ENCODE peak calls at places on chromosomes 16 and 17, in seven cellular contexts. G, W, B, R, D, L and Q are unnamed samples.

GRCh38 chr16:27355610-27356009 is 41.8 kb downstream of the IL4R start:
- DNase-seq in G (peak), W (peak), B (peak), R (no peak), D (peak), L (peak), Q (peak)

GRCh38 chr17:32928527-32929287 is 754 bp downstream of the TMEM98 start:
- DNase-seq in G (no peak), W (no peak), B (peak), R (no peak), D (no peak), L (no peak), Q (no peak)

GRCh38 chr17:77327566-77328463 is 187.0 kb downstream of the SEC14L1 start:
- DNase-seq in G (no peak), W (peak), B (no peak), R (no peak), D (no peak), L (no peak), Q (no peak)

GRCh38 chr16:52066951-52067350 is 480.0 kb downstream of the TOX3 start:
- DNase-seq in G (no peak), W (no peak), B (no peak), R (no peak), D (no peak), L (no peak), Q (no peak)

GRCh38 chr17:68353121-68353521 is 61.8 kb downstream of the ARSG start:
- DNase-seq in G (no peak), W (no peak), B (peak), R (no peak), D (peak), L (peak), Q (no peak)

GRCh38 chr16:81280393-81280792 is 34.4 kb upstream of the GAN start:
- DNase-seq in G (no peak), W (no peak), B (peak), R (no peak), D (no peak), L (peak), Q (peak)

GRCh38 chr17:78817123-78817522 is 23.5 kb downstream of the USP36 start:
- DNase-seq in G (no peak), W (peak), B (no peak), R (no peak), D (no peak), L (no peak), Q (no peak)

GRCh38 chr16:4388275-4389021 is 16.8 kb downstream of the VASN start:
- DNase-seq in G (peak), W (no peak), B (peak), R (peak), D (peak), L (no peak), Q (no peak)

GRCh38 chr16:73040136-73040535 is 7.8 kb downstream of the ZFHX3 start:
- DNase-seq in G (no peak), W (no peak), B (no peak), R (no peak), D (no peak), L (no peak), Q (peak)

GRCh38 chr16:77540656-77541055 is 105.8 kb upstream of the ADAMTS18 start:
- DNase-seq in G (no peak), W (no peak), B (peak), R (no peak), D (peak), L (no peak), Q (no peak)

GRCh38 chr16:84689126-84689525 is 10.7 kb upstream of the USP10 start:
- DNase-seq in G (no peak), W (no peak), B (peak), R (no peak), D (peak), L (peak), Q (peak)

DNA sequence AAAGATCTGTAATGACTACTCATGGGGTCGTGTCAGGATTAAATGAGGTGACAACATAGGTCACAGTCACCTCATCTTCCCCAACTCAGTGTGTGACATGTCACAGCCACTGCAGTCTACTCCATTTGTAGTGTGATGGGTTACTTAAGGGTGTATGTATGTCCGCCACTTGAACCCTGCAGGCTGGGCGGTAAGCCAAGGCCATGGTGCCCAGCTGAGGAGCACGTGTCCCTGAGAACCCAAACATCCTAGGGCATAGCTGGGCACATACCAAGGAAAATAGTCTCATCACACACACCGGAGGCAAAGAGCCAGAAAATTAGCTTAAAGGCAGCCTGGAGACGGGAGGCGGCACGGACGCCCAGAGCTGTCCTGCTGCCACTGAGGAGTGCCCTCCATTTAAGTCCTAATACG is 8.2 kb downstream of the DCAKD start:
- DNase-seq in G (peak), W (no peak), B (no peak), R (no peak), D (no peak), L (no peak), Q (peak)
- H3K4me3 ChIP-seq in G (no peak), W (no peak), B (no peak), R (no peak), D (no peak), L (no peak), Q (peak)

GRCh38 chr16:17565605-17566004 is 94.8 kb upstream of the XYLT1 start:
- DNase-seq in G (no peak), W (no peak), B (no peak), R (no peak), D (no peak), L (no peak), Q (no peak)

GRCh38 chr16:17566075-17566474 is 95.3 kb upstream of the XYLT1 start:
- DNase-seq in G (no peak), W (no peak), B (no peak), R (no peak), D (no peak), L (no peak), Q (peak)

GRCh38 chr16:17563340-17563739 is 92.6 kb upstream of the XYLT1 start:
- DNase-seq in G (no peak), W (no peak), B (no peak), R (no peak), D (no peak), L (no peak), Q (no peak)

GRCh38 chr16:17566656-17567450 is 96.1 kb upstream of the XYLT1 start:
- DNase-seq in G (no peak), W (no peak), B (no peak), R (no peak), D (no peak), L (no peak), Q (no peak)

DNA sequence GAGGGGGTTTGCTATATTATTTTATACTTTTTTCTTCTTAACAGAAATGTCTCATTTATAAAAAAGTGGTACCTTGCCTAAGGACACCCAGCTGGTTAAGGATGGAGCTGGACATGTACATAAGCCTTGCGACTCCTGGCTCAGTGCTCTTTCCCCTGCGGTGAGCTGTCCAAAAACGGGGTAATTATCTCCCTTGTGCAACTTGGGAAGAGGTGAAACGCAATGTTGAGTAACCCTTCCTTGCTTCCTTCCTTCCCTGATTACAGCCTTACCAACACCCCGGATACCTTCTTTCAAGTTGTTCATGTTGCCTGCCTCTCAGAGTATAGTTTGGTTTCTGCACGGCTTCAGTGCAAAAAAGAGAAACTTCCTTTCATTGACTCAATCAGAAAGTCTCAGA is 94.1 kb upstream of the XYLT1 start:
- DNase-seq in G (no peak), W (no peak), B (no peak), R (no peak), D (no peak), L (no peak), Q (no peak)
- TF ChIP-seq CTCF in G (no peak), W (no peak), B (no peak), R (no peak), D (no peak), L (no peak), Q (no peak)

DNA sequence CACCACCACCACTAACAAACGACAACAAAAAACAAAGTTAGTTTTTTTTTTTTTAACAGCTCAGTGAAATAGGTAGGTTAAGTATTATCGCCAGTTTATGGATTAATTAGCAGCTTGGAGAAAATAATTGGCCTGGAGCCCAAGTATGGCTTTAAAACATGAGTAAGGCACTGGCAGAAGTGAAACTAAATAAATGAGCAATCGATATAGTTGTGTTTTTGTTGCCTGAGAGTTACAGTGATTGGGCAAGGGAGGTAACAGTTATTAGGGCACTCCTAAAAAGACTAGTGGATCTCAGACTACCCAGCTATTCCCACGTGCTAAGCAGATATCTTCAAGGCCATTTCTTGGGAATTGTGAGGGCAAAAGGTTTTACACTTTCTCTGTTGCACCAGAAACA is 2.4 kb downstream of the MLKL start:
- DNase-seq in G (no peak), W (no peak), B (peak), R (no peak), D (peak), L (peak), Q (peak)
- H3K4me3 ChIP-seq in G (peak), W (no peak), B (no peak), R (no peak), D (no peak), L (peak), Q (no peak)

GRCh38 chr16:31291376-31291775 is 31.6 kb downstream of the ITGAM start:
- DNase-seq in G (no peak), W (no peak), B (no peak), R (no peak), D (no peak), L (no peak), Q (no peak)

GRCh38 chr16:31284926-31285325 is 25.2 kb downstream of the ITGAM start:
- DNase-seq in G (no peak), W (no peak), B (no peak), R (no peak), D (no peak), L (no peak), Q (no peak)

GRCh38 chr16:31286421-31287032 is 26.8 kb downstream of the ITGAM start:
- DNase-seq in G (no peak), W (no peak), B (no peak), R (no peak), D (no peak), L (no peak), Q (no peak)
- TF ChIP-seq CTCF in G (no peak), W (no peak), B (no peak), R (no peak), D (no peak), L (no peak), Q (no peak)

GRCh38 chr16:66590322-66590721 is 11.1 kb downstream of the CMTM2 start:
- DNase-seq in G (no peak), W (no peak), B (no peak), R (no peak), D (no peak), L (no peak), Q (no peak)

GRCh38 chr16:66585477-66586239 is 6.4 kb downstream of the CMTM2 start:
- DNase-seq in G (no peak), W (no peak), B (no peak), R (no peak), D (no peak), L (no peak), Q (no peak)

GRCh38 chr16:66591018-66591417 is 11.8 kb downstream of the CMTM2 start:
- DNase-seq in G (no peak), W (no peak), B (no peak), R (no peak), D (no peak), L (no peak), Q (no peak)

GRCh38 chr16:66588981-66589713 is 9.9 kb downstream of the CMTM2 start:
- DNase-seq in G (no peak), W (peak), B (peak), R (no peak), D (peak), L (peak), Q (peak)

DNA sequence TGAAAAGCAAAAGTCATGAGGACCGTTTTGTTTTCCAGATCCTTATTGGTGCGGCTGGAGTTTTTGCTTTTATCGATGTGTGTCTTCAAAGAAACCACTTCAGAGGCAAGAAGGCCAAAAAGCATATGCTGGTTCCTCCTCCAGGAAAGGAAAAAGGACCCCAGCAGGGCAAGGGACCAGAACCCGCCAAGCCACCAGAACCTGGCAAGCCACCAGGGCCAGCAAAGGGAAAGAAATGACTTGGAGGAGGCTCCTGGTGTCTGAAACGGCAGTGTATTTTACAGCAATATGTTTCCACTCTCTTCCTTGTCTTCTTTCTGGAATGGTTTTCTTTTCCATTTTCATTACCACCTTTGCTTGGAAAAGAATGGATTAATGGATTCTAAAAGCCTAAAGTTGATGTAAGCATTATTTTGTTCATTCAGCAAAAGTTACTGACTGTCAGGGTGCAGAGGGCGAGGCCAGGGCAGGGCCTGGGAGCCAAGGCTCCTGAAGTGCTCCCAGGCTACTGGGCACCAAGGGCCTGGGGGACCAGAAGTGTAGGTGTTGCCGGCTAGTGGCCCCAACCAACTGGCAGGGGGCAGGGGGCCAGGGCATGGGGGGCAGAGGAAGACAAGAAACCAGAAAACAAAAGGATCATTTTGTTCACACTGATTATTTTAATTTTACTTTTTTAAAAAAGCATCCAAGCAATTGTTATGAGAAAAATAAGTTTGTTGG is 8.8 kb downstream of the CMTM2 start:
- DNase-seq in G (no peak), W (no peak), B (no peak), R (no peak), D (no peak), L (no peak), Q (no peak)
- H3K4me3 ChIP-seq in G (peak), W (no peak), B (no peak), R (no peak), D (no peak), L (no peak), Q (no peak)

GRCh38 chr16:10738231-10739077 is 5.2 kb upstream of the NUBP1 start:
- DNase-seq in G (peak), W (no peak), B (peak), R (no peak), D (peak), L (peak), Q (peak)

GRCh38 chr16:10740000-10740844 is 3.4 kb upstream of the NUBP1 start:
- DNase-seq in G (no peak), W (no peak), B (no peak), R (no peak), D (no peak), L (no peak), Q (no peak)

GRCh38 chr16:10743227-10743609 is 424 bp upstream of the NUBP1 start:
- DNase-seq in G (no peak), W (no peak), B (no peak), R (no peak), D (no peak), L (no peak), Q (no peak)

GRCh38 chr16:10741844-10742243 is 1.8 kb upstream of the NUBP1 start:
- DNase-seq in G (peak), W (no peak), B (no peak), R (peak), D (peak), L (no peak), Q (no peak)

GRCh38 chr16:10740845-10741208 is 2.8 kb upstream of the NUBP1 start:
- DNase-seq in G (no peak), W (no peak), B (no peak), R (no peak), D (no peak), L (no peak), Q (no peak)
- TF ChIP-seq CTCF in G (no peak), W (no peak), B (no peak), R (no peak), D (no peak), L (no peak), Q (no peak)

DNA sequence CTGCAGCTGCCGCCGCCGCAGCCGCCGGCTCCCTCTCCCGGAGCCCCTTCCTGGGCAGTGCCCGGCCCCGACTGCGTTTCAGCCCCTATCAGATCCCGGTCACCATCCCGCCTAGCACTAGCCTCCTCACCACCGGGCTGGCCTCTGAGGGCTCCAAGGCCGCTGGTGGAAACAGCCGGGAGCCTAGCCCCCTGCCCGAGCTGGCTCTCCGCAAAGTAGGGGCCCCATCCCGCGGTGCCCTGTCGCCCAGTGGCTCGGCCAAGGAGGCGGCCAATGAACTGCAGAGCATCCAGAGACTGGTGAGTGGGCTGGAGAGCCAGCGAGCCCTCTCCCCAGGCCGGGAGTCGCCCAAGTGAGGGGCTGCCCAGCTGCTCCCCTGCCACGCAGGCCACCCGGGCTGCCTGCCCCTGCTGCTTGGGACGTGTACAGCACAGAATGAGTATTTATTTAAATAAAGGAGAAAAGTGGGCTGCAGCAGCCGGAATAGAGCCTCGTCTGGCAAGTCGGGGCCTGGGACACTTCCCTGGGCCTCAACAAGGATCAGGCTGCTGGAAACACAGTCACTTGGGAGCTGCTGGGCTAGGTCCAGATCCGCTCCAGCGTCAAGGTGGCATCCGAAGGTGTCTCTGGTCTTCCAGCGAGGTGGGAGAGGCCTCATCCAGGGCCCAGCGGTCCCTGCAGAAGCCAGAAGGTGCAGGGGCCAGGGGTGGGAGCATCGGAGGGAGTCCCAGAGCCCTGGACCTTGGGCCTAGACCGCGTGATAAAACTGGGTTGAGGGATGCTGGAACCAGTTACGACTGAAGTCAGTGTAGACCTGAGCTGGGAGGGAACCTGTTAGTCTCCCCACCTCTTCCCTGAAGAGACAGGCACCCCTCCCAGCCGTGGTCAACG is 8.8 kb downstream of the TBX2 start:
- DNase-seq in G (no peak), W (no peak), B (no peak), R (peak), D (no peak), L (no peak), Q (no peak)
- H3K4me3 ChIP-seq in G (peak), W (no peak), B (no peak), R (peak), D (peak), L (peak), Q (no peak)